ENCODE peak calls at places on chromosomes 7 and 10, in six cellular contexts. F, Q, L, B, K and S are unnamed samples.

GRCh38 chr7:85688712-85689111 is 501.9 kb upstream of the SEMA3D start:
- DNase-seq in F (no peak), Q (no peak), L (no peak), B (no peak), K (no peak), S (no peak)

GRCh38 chr10:98267894-98268693 is at the start of gene LOXL4:
- DNase-seq in F (peak), Q (no peak), L (no peak), B (peak), K (no peak), S (peak)

GRCh38 chr7:111835066-111835465 is 272.8 kb upstream of the IMMP2L start:
- DNase-seq in F (no peak), Q (no peak), L (peak), B (no peak), K (no peak), S (no peak)

GRCh38 chr10:131983780-131984179 is 2.1 kb upstream of the BNIP3 start:
- DNase-seq in F (peak), Q (peak), L (peak), B (no peak), K (no peak), S (no peak)

GRCh38 chr10:5861269-5862031 is 28.2 kb downstream of the ANKRD16 start:
- DNase-seq in F (peak), Q (peak), L (peak), B (peak), K (no peak), S (peak)

GRCh38 chr10:91049961-91050360 is 129.1 kb upstream of the ANKRD1 start:
- DNase-seq in F (no peak), Q (no peak), L (peak), B (no peak), K (no peak), S (no peak)

GRCh38 chr7:66631471-66631870 is 2.8 kb downstream of the KCTD7 start:
- DNase-seq in F (no peak), Q (no peak), L (no peak), B (no peak), K (no peak), S (peak)

GRCh38 chr7:157596026-157596425 is 259.2 kb downstream of the DNAJB6 start:
- DNase-seq in F (no peak), Q (no peak), L (no peak), B (no peak), K (no peak), S (no peak)

GRCh38 chr7:71419546-71420337 is 287.8 kb downstream of the GALNT17 start:
- DNase-seq in F (no peak), Q (no peak), L (no peak), B (no peak), K (no peak), S (no peak)

GRCh38 chr7:124671976-124672375 is 93.6 kb downstream of the GPR37 start:
- DNase-seq in F (no peak), Q (no peak), L (no peak), B (no peak), K (no peak), S (no peak)

GRCh38 chr10:9342865-9343450 is 1288.5 kb downstream of the GATA3 start:
- DNase-seq in F (peak), Q (peak), L (peak), B (peak), K (no peak), S (peak)

GRCh38 chr7:44537442-44537841 is 3.7 kb downstream of the NPC1L1 start:
- DNase-seq in F (no peak), Q (no peak), L (no peak), B (no peak), K (no peak), S (no peak)

GRCh38 chr7:157594306-157594705 is 257.5 kb downstream of the DNAJB6 start:
- DNase-seq in F (no peak), Q (no peak), L (no peak), B (no peak), K (no peak), S (no peak)

GRCh38 chr10:70457759-70458305 is 16.4 kb upstream of the NODAL start:
- DNase-seq in F (no peak), Q (no peak), L (no peak), B (no peak), K (no peak), S (no peak)

GRCh38 chr10:73653701-73654100 is 2.1 kb downstream of the SYNPO2L start:
- DNase-seq in F (peak), Q (peak), L (no peak), B (peak), K (no peak), S (peak)

GRCh38 chr7:127955051-127955531 is 76.1 kb downstream of the LRRC4 start:
- DNase-seq in F (no peak), Q (no peak), L (no peak), B (no peak), K (no peak), S (no peak)

GRCh38 chr10:63578501-63578900 is 57.3 kb downstream of the REEP3 start:
- DNase-seq in F (no peak), Q (no peak), L (no peak), B (no peak), K (no peak), S (no peak)

GRCh38 chr10:65358565-65358964 is 1567.3 kb upstream of the LRRTM3 start:
- DNase-seq in F (peak), Q (peak), L (peak), B (no peak), K (no peak), S (peak)

DNA sequence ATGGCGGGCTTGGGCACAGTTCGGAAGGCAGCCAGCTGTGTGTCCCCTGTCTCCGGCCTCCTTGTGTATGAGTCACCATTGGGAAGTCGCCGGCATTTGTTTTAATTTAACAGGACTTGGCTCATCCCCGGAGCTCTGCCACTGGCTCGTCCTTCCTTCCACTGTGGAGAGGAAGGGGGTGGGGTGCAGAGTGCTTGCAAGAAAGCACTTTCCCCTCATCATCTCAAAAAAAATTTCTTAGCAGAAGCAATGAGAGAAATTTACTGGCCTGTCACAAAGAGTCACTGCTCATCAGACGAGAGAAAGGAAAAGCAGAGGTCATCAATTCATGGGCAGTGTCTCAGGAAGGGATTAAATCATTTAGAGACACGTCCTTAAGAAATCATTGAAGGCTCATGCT is 93.2 kb downstream of the BMS1 start:
- DNase-seq in F (no peak), Q (no peak), L (no peak), B (no peak), K (no peak), S (no peak)
- TF ChIP-seq MAX in F (no peak), Q (no peak), L (no peak), B (no peak), K (no peak), S (no peak)

GRCh38 chr10:108465871-108466641 is 1301.5 kb upstream of the SORCS1 start:
- DNase-seq in F (no peak), Q (no peak), L (no peak), B (no peak), K (no peak), S (no peak)
- TF ChIP-seq MYC in F (no peak), Q (no peak), L (no peak), B (no peak), K (no peak), S (no peak)

DNA sequence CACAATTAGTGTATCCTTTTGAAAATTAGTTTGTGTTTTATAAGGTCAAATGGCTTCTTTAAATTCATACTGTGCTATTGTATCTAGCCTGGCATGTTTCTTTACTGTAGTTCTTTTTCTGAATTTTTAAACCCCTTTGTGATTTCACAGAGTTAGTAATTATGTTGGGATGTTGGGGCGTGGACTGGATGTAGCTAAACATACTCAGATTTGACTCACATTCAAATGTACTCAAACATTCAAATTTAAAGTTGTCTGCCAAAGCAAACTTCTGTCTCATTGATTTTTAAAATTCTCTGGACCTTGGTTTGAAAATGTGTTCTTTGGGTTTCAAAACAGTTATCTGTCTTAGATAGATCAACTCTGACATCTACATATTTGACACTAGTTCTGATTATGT is 7.2 kb upstream of the NRP1 start:
- DNase-seq in F (no peak), Q (no peak), L (peak), B (no peak), K (no peak), S (no peak)
- TF ChIP-seq MAX in F (no peak), Q (no peak), L (no peak), B (no peak), K (no peak), S (no peak)

GRCh38 chr10:8180756-8181155 is 126.3 kb downstream of the GATA3 start:
- DNase-seq in F (no peak), Q (no peak), L (no peak), B (no peak), K (no peak), S (no peak)
- TF ChIP-seq MYC in F (no peak), Q (no peak), L (no peak), B (no peak), K (no peak), S (no peak)

GRCh38 chr7:134447383-134447782 is 11.5 kb downstream of the AKR1B1 start:
- DNase-seq in F (no peak), Q (no peak), L (no peak), B (no peak), K (no peak), S (peak)

GRCh38 chr7:134450296-134451000 is 8.5 kb downstream of the AKR1B1 start:
- DNase-seq in F (no peak), Q (no peak), L (no peak), B (no peak), K (no peak), S (no peak)

GRCh38 chr7:134449596-134450194 is 9.2 kb downstream of the AKR1B1 start:
- DNase-seq in F (peak), Q (no peak), L (no peak), B (no peak), K (no peak), S (no peak)

GRCh38 chr7:134446923-134447322 is 12.0 kb downstream of the AKR1B1 start:
- DNase-seq in F (no peak), Q (no peak), L (no peak), B (no peak), K (no peak), S (no peak)

GRCh38 chr7:134448359-134449229 is 10.3 kb downstream of the AKR1B1 start:
- DNase-seq in F (peak), Q (no peak), L (peak), B (peak), K (no peak), S (peak)
- TF ChIP-seq MAX in F (peak), Q (no peak), L (no peak), B (no peak), K (no peak), S (no peak)